ENCODE peak calls at places on chromosomes 7 and 10, in four cellular contexts. One of them, this sample, is unnamed.

GRCh38 chr7:130223646-130224045 is 16.0 kb downstream of the SSMEM1 start:
- DNase-seq in K562: no peak
- DNase-seq in HepG2: no peak
- DNase-seq in HCT116: no peak
- DNase-seq in this sample: no peak

GRCh38 chr10:43196981-43197833 is 59.0 kb downstream of the CSGALNACT2 start:
- DNase-seq in HepG2: no peak
- DNase-seq in K562: no peak
- DNase-seq in HCT116: no peak
- DNase-seq in this sample: no peak

GRCh38 chr10:5070648-5071410 is 23.4 kb upstream of the AKR1C3 start:
- DNase-seq in HCT116: no peak
- DNase-seq in HepG2: peak; percentile 92
- DNase-seq in K562: no peak
- DNase-seq in this sample: no peak

GRCh38 chr10:6171891-6172354 is 30.8 kb upstream of the PFKFB3 start:
- DNase-seq in HCT116: no peak
- DNase-seq in HepG2: no peak
- DNase-seq in K562: no peak
- DNase-seq in this sample: no peak

GRCh38 chr10:128124813-128125403 is 1.3 kb downstream of the MKI67 start:
- DNase-seq in HepG2: no peak
- DNase-seq in K562: no peak
- DNase-seq in HCT116: no peak
- DNase-seq in this sample: no peak

GRCh38 chr7:22696672-22697071 is 30.3 kb upstream of the IL6 start:
- DNase-seq in HCT116: no peak
- DNase-seq in HepG2: no peak
- DNase-seq in K562: peak; percentile 66
- DNase-seq in this sample: no peak

GRCh38 chr7:102080371-102081243 is 206.1 kb upstream of the SH2B2 start:
- DNase-seq in K562: peak; percentile 79
- DNase-seq in HepG2: no peak
- DNase-seq in HCT116: no peak
- DNase-seq in this sample: no peak

GRCh38 chr10:125096371-125096770 is 64.0 kb downstream of the CTBP2 start:
- DNase-seq in HCT116: no peak
- DNase-seq in K562: no peak
- DNase-seq in HepG2: no peak
- DNase-seq in this sample: no peak

GRCh38 chr7:115822380-115822779 is 208.2 kb downstream of the TFEC start:
- DNase-seq in HepG2: no peak
- DNase-seq in K562: no peak
- DNase-seq in HCT116: no peak
- DNase-seq in this sample: no peak

GRCh38 chr7:137403282-137403681 is 59.7 kb upstream of the PTN start:
- DNase-seq in HepG2: no peak
- DNase-seq in K562: no peak
- DNase-seq in HCT116: no peak
- DNase-seq in this sample: no peak

GRCh38 chr7:56078196-56078595 is 14.1 kb downstream of the SUMF2 start:
- DNase-seq in HepG2: no peak
- DNase-seq in HCT116: no peak
- DNase-seq in K562: peak; percentile 10
- DNase-seq in this sample: no peak

GRCh38 chr7:101058355-101058754 is 26.9 kb upstream of the TRIM56 start:
- DNase-seq in HCT116: peak; percentile 8
- DNase-seq in K562: peak; percentile 86
- DNase-seq in HepG2: peak; percentile 48
- DNase-seq in this sample: no peak

GRCh38 chr7:2934211-2934731 is 90.2 kb upstream of the GNA12 start:
- DNase-seq in K562: no peak
- DNase-seq in HCT116: peak; percentile 8
- DNase-seq in HepG2: no peak
- DNase-seq in this sample: no peak

GRCh38 chr7:51317582-51317910 is 937 bp upstream of the COBL start:
- DNase-seq in HCT116: no peak
- DNase-seq in HepG2: no peak
- DNase-seq in K562: no peak
- DNase-seq in this sample: no peak

GRCh38 chr7:112495156-112495788 is 14.5 kb downstream of the LSMEM1 start:
- DNase-seq in K562: no peak
- DNase-seq in HCT116: no peak
- DNase-seq in HepG2: no peak
- DNase-seq in this sample: no peak

GRCh38 chr10:69839696-69840345 is 38.1 kb downstream of the COL13A1 start:
- DNase-seq in K562: no peak
- DNase-seq in HCT116: no peak
- DNase-seq in HepG2: no peak
- DNase-seq in this sample: no peak

GRCh38 chr10:18044976-18045720 is 93.4 kb downstream of the SLC39A12 start:
- DNase-seq in K562: no peak
- DNase-seq in HCT116: no peak
- DNase-seq in HepG2: no peak
- DNase-seq in this sample: no peak

GRCh38 chr10:32454148-32454547 is 8.2 kb downstream of the CCDC7 start:
- DNase-seq in HCT116: no peak
- DNase-seq in K562: no peak
- DNase-seq in HepG2: no peak
- DNase-seq in this sample: no peak

GRCh38 chr7:45921699-45922519 is 837 bp upstream of the IGFBP3 start:
- DNase-seq in K562: peak; percentile 27
- DNase-seq in HepG2: peak; percentile 34
- DNase-seq in HCT116: peak; percentile 44
- DNase-seq in this sample: no peak

GRCh38 chr7:5636446-5636835 is 145.0 kb downstream of the RNF216 start:
- DNase-seq in K562: no peak
- DNase-seq in HCT116: no peak
- DNase-seq in HepG2: peak; percentile 32
- DNase-seq in this sample: no peak

GRCh38 chr7:148932-149855 is 43.2 kb upstream of the FAM20C start:
- DNase-seq in HepG2: peak; percentile 51
- DNase-seq in HCT116: peak; percentile 96
- DNase-seq in K562: peak; percentile 100
- DNase-seq in this sample: peak; percentile 97

DNA sequence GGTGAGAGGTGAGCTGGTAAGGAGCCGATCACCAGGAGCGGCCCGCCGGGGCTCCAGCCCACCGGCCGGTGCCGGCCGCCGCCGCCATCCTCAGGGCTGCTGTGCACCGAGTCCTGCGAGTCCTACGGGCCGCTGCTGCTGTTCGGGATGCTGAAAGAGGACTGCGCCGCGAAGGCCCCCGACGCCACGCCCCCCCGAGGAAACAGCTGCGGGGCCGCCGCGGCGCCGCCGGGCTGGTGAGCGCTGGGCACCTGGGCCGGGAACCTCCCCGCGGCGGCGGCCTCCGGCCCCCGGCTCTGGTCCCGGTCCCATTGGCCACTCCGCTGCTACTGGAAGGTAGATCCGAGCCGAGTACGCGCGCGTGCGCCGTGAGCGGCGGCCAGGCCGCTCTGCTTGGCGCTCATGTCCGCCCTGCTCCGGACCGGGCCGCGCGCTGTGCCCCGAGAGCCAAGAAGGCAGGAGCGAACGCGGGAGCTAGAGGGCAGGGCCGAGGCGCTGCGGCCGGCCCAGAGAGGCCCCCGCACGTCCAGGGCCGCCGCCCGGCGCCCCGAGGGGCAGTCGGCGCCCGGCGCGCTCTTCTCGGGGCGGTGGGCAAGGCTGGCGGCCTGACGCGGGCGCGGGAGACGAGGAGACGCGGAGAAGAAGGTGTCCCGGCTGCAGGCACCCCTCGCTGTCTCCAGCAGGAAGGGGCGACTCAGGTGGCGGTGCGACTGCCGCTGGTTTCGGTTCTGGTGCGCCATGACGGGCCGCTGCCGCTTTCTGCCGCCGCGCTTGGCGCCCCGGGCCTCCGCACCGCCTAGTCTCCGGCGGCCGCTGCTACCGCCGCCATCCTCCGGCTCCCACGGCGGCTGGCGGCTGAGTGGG is 121.3 kb upstream of the WIPF3 start:
- DNase-seq in K562: peak; percentile 66
- DNase-seq in HCT116: peak; percentile 23
- DNase-seq in HepG2: peak; percentile 56
- DNase-seq in this sample: no peak
- TF ChIP-seq SIN3A in K562: no peak
- TF ChIP-seq SIN3A in HCT116: no peak
- TF ChIP-seq SIN3A in HepG2: peak; percentile 44
- TF ChIP-seq SIN3A in this sample: peak; percentile 61

GRCh38 chr7:134907000-134907399 is 79.3 kb upstream of the AGBL3 start:
- DNase-seq in HCT116: no peak
- DNase-seq in HepG2: no peak
- DNase-seq in K562: no peak
- DNase-seq in this sample: no peak
- H3K4me1 ChIP-seq in HCT116: peaks cover 4% of the 10 kb centered on the region
- H3K4me1 ChIP-seq in HepG2: peaks cover 77% of the 10 kb centered on the region
- H3K4me1 ChIP-seq in K562: no peaks in the 10 kb centered on the region
- H3K4me1 ChIP-seq in this sample: no peaks in the 10 kb centered on the region

DNA sequence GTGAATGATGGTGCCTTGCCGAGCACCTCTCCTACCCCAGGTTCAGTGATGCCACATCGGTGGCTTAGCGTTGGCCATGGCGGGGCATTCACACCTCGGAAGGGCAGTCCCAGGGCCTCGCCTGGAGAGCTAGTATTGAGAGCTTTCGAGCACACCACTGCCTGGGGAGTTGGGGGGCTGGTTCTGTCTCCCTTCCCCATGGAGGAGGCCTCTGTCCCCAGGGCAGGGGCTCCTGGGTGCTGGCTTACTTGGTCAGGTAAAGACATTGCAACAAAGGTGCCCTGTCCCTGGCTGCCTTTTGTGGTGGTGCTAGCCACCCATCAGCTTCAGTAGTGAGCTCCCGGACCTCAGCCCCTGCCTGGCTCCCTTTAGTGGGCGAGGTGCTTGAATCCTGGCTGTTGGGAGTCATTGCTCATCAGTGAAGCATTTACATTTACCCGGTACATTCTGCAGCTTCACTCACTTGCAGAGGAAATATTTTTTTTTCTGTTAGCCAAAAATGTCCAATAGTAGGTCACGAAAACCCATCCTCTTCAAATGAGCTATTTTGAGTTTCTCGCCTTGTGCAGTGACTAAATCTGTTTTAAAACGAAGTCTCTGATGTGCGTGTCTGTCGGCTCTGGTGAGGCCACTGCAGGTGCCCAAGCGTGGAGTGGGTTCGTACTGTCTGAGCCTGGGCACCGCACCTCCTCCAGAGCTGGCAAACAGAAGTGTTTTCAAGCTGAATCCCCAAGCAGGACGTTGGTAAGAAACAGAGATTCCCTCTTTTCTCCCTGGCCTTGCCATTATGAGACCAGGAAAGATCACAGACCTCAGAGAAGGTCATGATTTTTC is 95.5 kb downstream of the INPP5A start:
- DNase-seq in HCT116: no peak
- DNase-seq in K562: no peak
- DNase-seq in HepG2: no peak
- DNase-seq in this sample: no peak
- TF ChIP-seq TCF7L2 in HCT116: no peak
- TF ChIP-seq TCF7L2 in K562: no peak
- TF ChIP-seq TCF7L2 in HepG2: no peak
- TF ChIP-seq TCF7L2 in this sample: no peak

GRCh38 chr7:104956753-104957450 is 57.1 kb upstream of the KMT2E start:
- DNase-seq in K562: no peak
- DNase-seq in HCT116: no peak
- DNase-seq in HepG2: no peak
- DNase-seq in this sample: peak; percentile 45
- TF ChIP-seq SIN3A in K562: no peak
- TF ChIP-seq SIN3A in HCT116: no peak
- TF ChIP-seq SIN3A in HepG2: no peak
- TF ChIP-seq SIN3A in this sample: no peak

DNA sequence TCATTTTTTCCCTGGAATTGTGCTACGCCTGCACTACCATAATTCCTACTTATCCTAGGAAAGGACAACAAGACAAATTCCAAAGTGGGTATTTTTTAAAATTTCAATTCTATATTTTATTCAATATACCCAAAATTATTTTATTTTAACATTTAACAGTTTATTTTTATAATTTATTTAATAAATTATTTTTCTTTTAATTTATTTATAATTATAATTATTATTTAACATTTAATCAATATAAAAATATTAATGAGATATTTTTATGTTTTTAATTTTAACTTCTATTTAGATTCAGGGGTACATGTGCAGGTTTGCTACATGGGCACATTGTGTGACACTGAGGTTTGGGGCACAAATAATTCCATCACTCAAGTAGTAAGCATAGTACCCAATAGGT is 65.6 kb upstream of the VSTM2A start:
- DNase-seq in HCT116: no peak
- DNase-seq in HepG2: no peak
- DNase-seq in K562: no peak
- DNase-seq in this sample: no peak
- H3K4me1 ChIP-seq in HCT116: no peaks in the 10 kb centered on the region
- H3K4me1 ChIP-seq in HepG2: no peaks in the 10 kb centered on the region
- H3K4me1 ChIP-seq in K562: no peaks in the 10 kb centered on the region
- H3K4me1 ChIP-seq in this sample: no peaks in the 10 kb centered on the region

DNA sequence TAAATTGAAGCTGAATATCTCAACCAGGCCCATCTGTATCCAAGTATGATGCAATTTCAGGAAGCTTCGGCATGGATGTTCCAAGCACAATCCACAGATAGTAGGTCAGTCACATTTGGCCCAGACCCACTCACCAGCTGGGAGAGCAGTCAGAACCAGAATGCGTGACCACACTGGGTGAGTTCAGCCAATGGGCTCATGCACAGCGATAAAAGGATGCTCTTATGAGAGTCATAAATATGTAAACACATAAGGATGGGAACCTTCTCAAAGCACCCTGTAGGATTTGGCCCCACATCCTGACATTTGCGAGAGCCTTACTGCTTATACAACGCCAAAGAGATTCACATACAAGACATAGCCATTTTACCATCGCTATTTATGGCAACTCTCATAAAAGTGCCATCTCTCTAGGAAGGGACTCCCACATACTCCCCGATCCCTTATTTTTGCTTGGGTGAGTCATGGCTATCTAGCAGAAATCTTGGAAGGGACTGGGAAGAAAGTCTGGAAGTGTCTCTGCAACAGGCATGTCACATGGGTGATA is 3.0 kb downstream of the AFAP1L2 start:
- DNase-seq in K562: no peak
- DNase-seq in HCT116: no peak
- DNase-seq in HepG2: no peak
- DNase-seq in this sample: no peak
- TF ChIP-seq TCF7L2 in K562: no peak
- TF ChIP-seq TCF7L2 in HCT116: no peak
- TF ChIP-seq TCF7L2 in HepG2: no peak
- TF ChIP-seq TCF7L2 in this sample: no peak

GRCh38 chr10:99905971-99906370 is 103.8 kb downstream of the DNMBP start:
- DNase-seq in HepG2: no peak
- DNase-seq in K562: no peak
- DNase-seq in HCT116: no peak
- DNase-seq in this sample: no peak
- TF ChIP-seq SIN3A in HepG2: no peak
- TF ChIP-seq SIN3A in K562: no peak
- TF ChIP-seq SIN3A in HCT116: no peak
- TF ChIP-seq SIN3A in this sample: no peak

DNA sequence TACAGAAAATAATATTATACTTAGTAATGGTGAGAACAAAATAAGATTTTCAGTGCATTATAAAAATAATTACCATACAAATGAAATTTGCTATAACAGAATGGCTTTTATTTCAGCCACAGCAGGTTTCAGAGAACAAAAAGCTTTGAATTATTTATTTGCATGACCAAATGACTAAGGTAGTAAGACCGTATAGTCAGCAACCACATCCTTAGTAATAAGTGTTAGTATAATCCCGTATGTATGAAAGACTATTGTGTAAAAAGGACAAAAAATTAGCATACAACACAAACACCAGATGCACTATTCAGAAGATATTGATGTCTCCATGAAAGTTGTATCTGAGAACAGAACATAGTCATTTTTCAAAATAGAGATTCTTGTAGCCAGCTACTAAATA is 12.2 kb downstream of the PDZD8 start:
- DNase-seq in HepG2: no peak
- DNase-seq in HCT116: no peak
- DNase-seq in K562: no peak
- DNase-seq in this sample: peak; percentile 47
- H3K4me1 ChIP-seq in HepG2: peaks cover 94% of the 10 kb centered on the region
- H3K4me1 ChIP-seq in HCT116: peaks cover 66% of the 10 kb centered on the region
- H3K4me1 ChIP-seq in K562: peaks cover 16% of the 10 kb centered on the region
- H3K4me1 ChIP-seq in this sample: peaks cover 42% of the 10 kb centered on the region

This sample was measured in Panc1.